ENCODE peak calls at places on chromosomes 16 and 17, in ten cellular contexts. One of them, this sample, is unnamed.

GRCh38 chr17:49557204-49558024 is 18.3 kb upstream of the NXPH3 start:
- DNase-seq in H54: no peak
- DNase-seq in Daoy: peak; percentile 42
- DNase-seq in caudate nucleus: no peak
- DNase-seq in NCI-H82: peak; percentile 92
- DNase-seq in transverse colon: no peak
- DNase-seq in NCI-H748 treated with DMSO at 0.1 percent for 48 hours: peak; percentile 26
- DNase-seq in PC-3: peak; percentile 80
- DNase-seq in stimulated activated CD4-positive, alpha-beta T cell treated with anti-CD3 and anti-CD28 coated beads, Interleukin-1b, Interleukin-23, amount 100 ng/mL, for 24 hours: no peak
- DNase-seq in hepatocyte: peak; percentile 73
- DNase-seq in this sample: peak; percentile 78

GRCh38 chr16:49474741-49475140 is 101.1 kb downstream of the C16orf78 start:
- DNase-seq in H54: no peak
- DNase-seq in Daoy: no peak
- DNase-seq in caudate nucleus: no peak
- DNase-seq in NCI-H82: peak; percentile 34
- DNase-seq in transverse colon: peak; percentile 3
- DNase-seq in NCI-H748 treated with DMSO at 0.1 percent for 48 hours: no peak
- DNase-seq in PC-3: no peak
- DNase-seq in stimulated activated CD4-positive, alpha-beta T cell treated with anti-CD3 and anti-CD28 coated beads, Interleukin-1b, Interleukin-23, amount 100 ng/mL, for 24 hours: no peak
- DNase-seq in hepatocyte: no peak
- DNase-seq in this sample: no peak

GRCh38 chr16:68770671-68771070 is 33.6 kb downstream of the CDH1 start:
- DNase-seq in H54: no peak
- DNase-seq in Daoy: no peak
- DNase-seq in caudate nucleus: no peak
- DNase-seq in NCI-H82: no peak
- DNase-seq in transverse colon: no peak
- DNase-seq in NCI-H748 treated with DMSO at 0.1 percent for 48 hours: no peak
- DNase-seq in PC-3: no peak
- DNase-seq in stimulated activated CD4-positive, alpha-beta T cell treated with anti-CD3 and anti-CD28 coated beads, Interleukin-1b, Interleukin-23, amount 100 ng/mL, for 24 hours: no peak
- DNase-seq in hepatocyte: no peak
- DNase-seq in this sample: no peak

GRCh38 chr17:45190503-45191282 is 29.0 kb downstream of the HEXIM2 start:
- DNase-seq in H54: no peak
- DNase-seq in Daoy: no peak
- DNase-seq in caudate nucleus: no peak
- DNase-seq in NCI-H82: no peak
- DNase-seq in transverse colon: no peak
- DNase-seq in NCI-H748 treated with DMSO at 0.1 percent for 48 hours: no peak
- DNase-seq in PC-3: no peak
- DNase-seq in stimulated activated CD4-positive, alpha-beta T cell treated with anti-CD3 and anti-CD28 coated beads, Interleukin-1b, Interleukin-23, amount 100 ng/mL, for 24 hours: no peak
- DNase-seq in hepatocyte: no peak
- DNase-seq in this sample: no peak

GRCh38 chr17:39170558-39170957 is 4.6 kb upstream of the ARL5C start:
- DNase-seq in H54: no peak
- DNase-seq in Daoy: no peak
- DNase-seq in caudate nucleus: no peak
- DNase-seq in NCI-H82: no peak
- DNase-seq in transverse colon: no peak
- DNase-seq in NCI-H748 treated with DMSO at 0.1 percent for 48 hours: no peak
- DNase-seq in PC-3: no peak
- DNase-seq in stimulated activated CD4-positive, alpha-beta T cell treated with anti-CD3 and anti-CD28 coated beads, Interleukin-1b, Interleukin-23, amount 100 ng/mL, for 24 hours: no peak
- DNase-seq in hepatocyte: no peak
- DNase-seq in this sample: no peak

GRCh38 chr16:66649636-66650205 is 45.2 kb downstream of the CMTM3 start:
- DNase-seq in H54: no peak
- DNase-seq in Daoy: no peak
- DNase-seq in caudate nucleus: no peak
- DNase-seq in NCI-H82: peak; percentile 34
- DNase-seq in transverse colon: peak; percentile 67
- DNase-seq in NCI-H748 treated with DMSO at 0.1 percent for 48 hours: no peak
- DNase-seq in PC-3: no peak
- DNase-seq in stimulated activated CD4-positive, alpha-beta T cell treated with anti-CD3 and anti-CD28 coated beads, Interleukin-1b, Interleukin-23, amount 100 ng/mL, for 24 hours: no peak
- DNase-seq in hepatocyte: peak; percentile 20
- DNase-seq in this sample: no peak

GRCh38 chr16:54801445-54801844 is 129.2 kb upstream of the IRX5 start:
- DNase-seq in H54: no peak
- DNase-seq in Daoy: no peak
- DNase-seq in caudate nucleus: no peak
- DNase-seq in NCI-H82: no peak
- DNase-seq in transverse colon: no peak
- DNase-seq in NCI-H748 treated with DMSO at 0.1 percent for 48 hours: no peak
- DNase-seq in PC-3: no peak
- DNase-seq in stimulated activated CD4-positive, alpha-beta T cell treated with anti-CD3 and anti-CD28 coated beads, Interleukin-1b, Interleukin-23, amount 100 ng/mL, for 24 hours: no peak
- DNase-seq in hepatocyte: no peak
- DNase-seq in this sample: no peak

GRCh38 chr17:18992454-18993130 is 12.0 kb downstream of the FAM83G start:
- DNase-seq in H54: no peak
- DNase-seq in Daoy: no peak
- DNase-seq in caudate nucleus: no peak
- DNase-seq in NCI-H82: no peak
- DNase-seq in transverse colon: peak; percentile 68
- DNase-seq in NCI-H748 treated with DMSO at 0.1 percent for 48 hours: no peak
- DNase-seq in PC-3: no peak
- DNase-seq in stimulated activated CD4-positive, alpha-beta T cell treated with anti-CD3 and anti-CD28 coated beads, Interleukin-1b, Interleukin-23, amount 100 ng/mL, for 24 hours: no peak
- DNase-seq in hepatocyte: no peak
- DNase-seq in this sample: no peak

GRCh38 chr16:18948372-18949020 is 22.3 kb upstream of the SMG1 start:
- DNase-seq in H54: no peak
- DNase-seq in Daoy: no peak
- DNase-seq in caudate nucleus: no peak
- DNase-seq in NCI-H82: no peak
- DNase-seq in transverse colon: no peak
- DNase-seq in NCI-H748 treated with DMSO at 0.1 percent for 48 hours: no peak
- DNase-seq in PC-3: peak; percentile 54
- DNase-seq in stimulated activated CD4-positive, alpha-beta T cell treated with anti-CD3 and anti-CD28 coated beads, Interleukin-1b, Interleukin-23, amount 100 ng/mL, for 24 hours: no peak
- DNase-seq in hepatocyte: no peak
- DNase-seq in this sample: no peak

This sample was measured in ecto neural progenitor cell.